ENCODE peak calls at places on chromosomes 16 and 17, in eight cellular contexts. One of them, this sample, is unnamed.
A peak's percentile ranks its signal among the peaks of the same experiment; 100 is the strongest.

GRCh38 chr17:68344701-68345136 is 53.4 kb downstream of the ARSG start:
- DNase-seq in AG04450: no peak
- DNase-seq in body of pancreas: no peak
- DNase-seq in CD8-positive, alpha-beta memory T cell: peak; percentile 58
- DNase-seq in colonic mucosa: no peak
- DNase-seq in hepatocyte: no peak
- DNase-seq in IMR-90: no peak
- DNase-seq in stomach: peak; percentile 28
- DNase-seq in this sample: no peak

GRCh38 chr16:27318399-27319256 is 4.9 kb downstream of the IL4R start:
- DNase-seq in CD8-positive, alpha-beta memory T cell: peak; percentile 48
- DNase-seq in AG04450: no peak
- DNase-seq in colonic mucosa: peak; percentile 47
- DNase-seq in stomach: no peak
- DNase-seq in hepatocyte: peak; percentile 38
- DNase-seq in IMR-90: peak; percentile 48
- DNase-seq in body of pancreas: peak; percentile 62
- DNase-seq in this sample: no peak

GRCh38 chr17:60127068-60128064 is 22.4 kb upstream of the CA4 start:
- DNase-seq in hepatocyte: no peak
- DNase-seq in stomach: no peak
- DNase-seq in CD8-positive, alpha-beta memory T cell: no peak
- DNase-seq in AG04450: no peak
- DNase-seq in colonic mucosa: no peak
- DNase-seq in body of pancreas: no peak
- DNase-seq in IMR-90: no peak
- DNase-seq in this sample: peak; percentile 14

GRCh38 chr17:82231312-82231561 is 2.4 kb downstream of the SLC16A3 start:
- DNase-seq in body of pancreas: no peak
- DNase-seq in stomach: no peak
- DNase-seq in hepatocyte: no peak
- DNase-seq in IMR-90: no peak
- DNase-seq in CD8-positive, alpha-beta memory T cell: no peak
- DNase-seq in colonic mucosa: no peak
- DNase-seq in AG04450: no peak
- DNase-seq in this sample: no peak

GRCh38 chr17:61250335-61250890 is 149.2 kb upstream of the TBX2 start:
- DNase-seq in CD8-positive, alpha-beta memory T cell: no peak
- DNase-seq in hepatocyte: peak; percentile 34
- DNase-seq in IMR-90: peak; percentile 85
- DNase-seq in colonic mucosa: no peak
- DNase-seq in AG04450: no peak
- DNase-seq in body of pancreas: no peak
- DNase-seq in stomach: no peak
- DNase-seq in this sample: no peak

GRCh38 chr16:19696312-19696711 is 21.7 kb downstream of the KNOP1 start:
- DNase-seq in AG04450: peak; percentile 67
- DNase-seq in colonic mucosa: peak; percentile 93
- DNase-seq in IMR-90: peak; percentile 88
- DNase-seq in hepatocyte: peak; percentile 63
- DNase-seq in stomach: peak; percentile 86
- DNase-seq in body of pancreas: peak; percentile 76
- DNase-seq in CD8-positive, alpha-beta memory T cell: peak; percentile 62
- DNase-seq in this sample: no peak

GRCh38 chr17:77058016-77058415 is 82.8 kb upstream of the SEC14L1 start:
- DNase-seq in colonic mucosa: no peak
- DNase-seq in IMR-90: no peak
- DNase-seq in AG04450: no peak
- DNase-seq in stomach: no peak
- DNase-seq in body of pancreas: no peak
- DNase-seq in CD8-positive, alpha-beta memory T cell: no peak
- DNase-seq in hepatocyte: no peak
- DNase-seq in this sample: no peak

GRCh38 chr16:82033006-82033405 is 2.0 kb upstream of the HSD17B2 start:
- DNase-seq in AG04450: no peak
- DNase-seq in hepatocyte: no peak
- DNase-seq in body of pancreas: peak; percentile 28
- DNase-seq in CD8-positive, alpha-beta memory T cell: no peak
- DNase-seq in stomach: peak; percentile 84
- DNase-seq in colonic mucosa: peak; percentile 70
- DNase-seq in IMR-90: no peak
- DNase-seq in this sample: no peak

GRCh38 chr16:88202207-88202745 is 180.5 kb upstream of the ZNF469 start:
- DNase-seq in IMR-90: no peak
- DNase-seq in CD8-positive, alpha-beta memory T cell: no peak
- DNase-seq in colonic mucosa: no peak
- DNase-seq in AG04450: no peak
- DNase-seq in stomach: no peak
- DNase-seq in body of pancreas: no peak
- DNase-seq in hepatocyte: no peak
- DNase-seq in this sample: no peak

DNA sequence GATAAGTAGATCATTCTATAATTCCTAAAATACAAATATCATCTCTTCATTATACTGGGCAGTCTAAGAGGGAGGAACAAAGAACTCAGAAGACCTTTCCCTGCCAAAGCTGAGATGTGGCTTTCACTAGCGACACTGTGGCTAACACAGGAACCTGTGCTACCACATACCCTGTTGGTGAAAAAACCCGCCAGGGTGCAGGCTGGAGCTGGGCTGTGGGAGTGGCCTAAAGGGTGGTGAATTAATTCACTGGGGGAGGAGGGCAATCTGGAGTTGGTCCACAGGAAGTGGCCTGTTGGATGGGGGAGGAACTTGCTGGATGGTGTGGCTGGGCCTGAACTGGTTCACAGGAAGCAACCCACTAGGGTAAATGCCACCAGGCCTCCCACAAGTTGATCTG is 7.4 kb downstream of the ZNF594 start:
- DNase-seq in AG04450: no peak
- DNase-seq in colonic mucosa: no peak
- DNase-seq in CD8-positive, alpha-beta memory T cell: no peak
- DNase-seq in hepatocyte: no peak
- DNase-seq in body of pancreas: no peak
- DNase-seq in stomach: no peak
- DNase-seq in IMR-90: no peak
- DNase-seq in this sample: no peak
- H3K9me3 ChIP-seq in AG04450: peaks cover 78% of the 10 kb centered on the region
- H3K9me3 ChIP-seq in colonic mucosa: peaks cover 37% of the 10 kb centered on the region
- H3K9me3 ChIP-seq in CD8-positive, alpha-beta memory T cell: peaks cover 69% of the 10 kb centered on the region
- H3K9me3 ChIP-seq in hepatocyte: peaks cover 67% of the 10 kb centered on the region
- H3K9me3 ChIP-seq in body of pancreas: peaks cover 9% of the 10 kb centered on the region
- H3K9me3 ChIP-seq in stomach: peaks cover 85% of the 10 kb centered on the region
- H3K9me3 ChIP-seq in IMR-90: peaks cover 75% of the 10 kb centered on the region
- H3K9me3 ChIP-seq in this sample: peaks cover 65% of the 10 kb centered on the region

DNA sequence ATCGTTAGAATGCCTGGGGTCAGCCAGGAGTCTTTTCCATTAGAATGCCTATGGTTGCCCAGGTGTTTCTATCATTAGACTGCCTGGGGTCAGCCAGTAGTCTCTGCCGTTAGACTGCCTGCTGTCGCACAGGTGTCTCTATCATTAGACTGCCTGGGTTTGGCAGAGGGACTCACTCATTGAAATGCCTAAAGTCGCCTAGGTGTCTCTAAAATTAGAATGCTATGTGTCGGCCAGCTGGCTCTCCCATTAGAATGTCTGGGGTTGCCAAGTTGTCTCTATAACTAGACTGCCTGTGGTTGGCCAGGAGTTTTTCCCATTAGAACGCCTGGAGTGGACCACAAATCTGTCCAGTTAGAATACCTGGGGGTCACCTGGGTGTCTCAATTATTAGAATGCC is 2266.5 kb downstream of the TP53TG3F start:
- DNase-seq in body of pancreas: no peak
- DNase-seq in colonic mucosa: no peak
- DNase-seq in stomach: no peak
- DNase-seq in AG04450: no peak
- DNase-seq in IMR-90: no peak
- DNase-seq in CD8-positive, alpha-beta memory T cell: no peak
- DNase-seq in hepatocyte: no peak
- DNase-seq in this sample: no peak
- H3K9me3 ChIP-seq in body of pancreas: no peaks in the 10 kb centered on the region
- H3K9me3 ChIP-seq in colonic mucosa: no peaks in the 10 kb centered on the region
- H3K9me3 ChIP-seq in stomach: peaks cover 57% of the 10 kb centered on the region
- H3K9me3 ChIP-seq in AG04450: peaks cover 43% of the 10 kb centered on the region
- H3K9me3 ChIP-seq in IMR-90: peaks cover 6% of the 10 kb centered on the region
- H3K9me3 ChIP-seq in CD8-positive, alpha-beta memory T cell: peaks cover 9% of the 10 kb centered on the region
- H3K9me3 ChIP-seq in hepatocyte: no peaks in the 10 kb centered on the region
- H3K9me3 ChIP-seq in this sample: no peaks in the 10 kb centered on the region

DNA sequence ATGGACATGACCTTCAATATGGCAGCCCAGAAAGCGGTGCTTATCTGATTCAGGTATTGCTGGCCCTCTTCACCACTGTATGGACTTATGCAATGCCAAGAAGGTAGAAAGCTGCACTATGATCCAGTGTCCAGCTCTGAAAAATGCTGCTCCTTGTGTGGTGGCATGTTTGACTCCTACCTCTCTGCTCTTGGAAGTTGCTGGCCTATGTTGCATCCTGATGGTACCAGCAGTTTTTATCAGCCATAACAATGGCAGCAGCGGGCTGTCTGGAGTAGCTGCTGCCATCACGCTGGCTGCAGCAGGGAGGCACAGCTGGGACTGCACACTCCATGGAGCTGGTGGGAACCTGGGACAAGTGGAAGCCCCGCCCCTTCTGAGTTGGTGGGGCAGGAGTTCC is 53.1 kb upstream of the MED9 start:
- DNase-seq in stomach: no peak
- DNase-seq in colonic mucosa: no peak
- DNase-seq in hepatocyte: no peak
- DNase-seq in AG04450: no peak
- DNase-seq in CD8-positive, alpha-beta memory T cell: no peak
- DNase-seq in body of pancreas: no peak
- DNase-seq in IMR-90: no peak
- DNase-seq in this sample: no peak
- H3K9me3 ChIP-seq in stomach: no peaks in the 10 kb centered on the region
- H3K9me3 ChIP-seq in colonic mucosa: no peaks in the 10 kb centered on the region
- H3K9me3 ChIP-seq in hepatocyte: no peaks in the 10 kb centered on the region
- H3K9me3 ChIP-seq in AG04450: peaks cover 32% of the 10 kb centered on the region
- H3K9me3 ChIP-seq in CD8-positive, alpha-beta memory T cell: no peaks in the 10 kb centered on the region
- H3K9me3 ChIP-seq in body of pancreas: no peaks in the 10 kb centered on the region
- H3K9me3 ChIP-seq in IMR-90: peaks cover 7% of the 10 kb centered on the region
- H3K9me3 ChIP-seq in this sample: no peaks in the 10 kb centered on the region

DNA sequence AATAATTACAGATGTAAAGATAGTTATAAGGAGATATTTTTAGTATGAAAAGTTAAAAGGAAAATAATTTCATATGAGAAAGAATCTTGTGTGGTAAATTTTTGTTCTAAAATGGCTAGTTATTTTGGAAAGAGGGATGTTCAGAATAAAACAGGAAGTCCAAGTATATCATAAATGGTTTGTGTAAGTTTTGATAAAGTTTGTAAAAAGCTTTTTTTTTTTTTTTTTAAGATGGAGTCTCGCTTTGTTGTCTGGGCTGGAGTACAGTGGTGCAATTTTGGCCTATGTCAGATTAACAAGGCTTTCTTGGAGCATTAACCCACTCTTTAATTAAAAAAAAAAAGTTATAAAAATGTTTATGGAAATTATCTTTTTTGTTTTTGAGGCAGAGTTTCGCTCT is 8.2 kb upstream of the CDK10 start:
- DNase-seq in AG04450: no peak
- DNase-seq in stomach: no peak
- DNase-seq in hepatocyte: no peak
- DNase-seq in CD8-positive, alpha-beta memory T cell: no peak
- DNase-seq in colonic mucosa: no peak
- DNase-seq in IMR-90: no peak
- DNase-seq in body of pancreas: no peak
- DNase-seq in this sample: no peak
- H3K9me3 ChIP-seq in AG04450: peaks cover 21% of the 10 kb centered on the region
- H3K9me3 ChIP-seq in stomach: no peaks in the 10 kb centered on the region
- H3K9me3 ChIP-seq in hepatocyte: peaks cover 4% of the 10 kb centered on the region
- H3K9me3 ChIP-seq in CD8-positive, alpha-beta memory T cell: no peaks in the 10 kb centered on the region
- H3K9me3 ChIP-seq in colonic mucosa: no peaks in the 10 kb centered on the region
- H3K9me3 ChIP-seq in IMR-90: peaks cover 9% of the 10 kb centered on the region
- H3K9me3 ChIP-seq in body of pancreas: no peaks in the 10 kb centered on the region
- H3K9me3 ChIP-seq in this sample: peaks cover 14% of the 10 kb centered on the region

GRCh38 chr16:851871-852270 is 51.3 kb upstream of the GNG13 start:
- DNase-seq in hepatocyte: no peak
- DNase-seq in AG04450: no peak
- DNase-seq in colonic mucosa: no peak
- DNase-seq in body of pancreas: no peak
- DNase-seq in IMR-90: no peak
- DNase-seq in stomach: no peak
- DNase-seq in CD8-positive, alpha-beta memory T cell: no peak
- DNase-seq in this sample: no peak

GRCh38 chr16:850668-851067 is 50.1 kb upstream of the GNG13 start:
- DNase-seq in AG04450: no peak
- DNase-seq in stomach: no peak
- DNase-seq in colonic mucosa: no peak
- DNase-seq in IMR-90: no peak
- DNase-seq in hepatocyte: no peak
- DNase-seq in CD8-positive, alpha-beta memory T cell: no peak
- DNase-seq in body of pancreas: no peak
- DNase-seq in this sample: no peak

GRCh38 chr16:853306-853705 is 52.8 kb upstream of the GNG13 start:
- DNase-seq in CD8-positive, alpha-beta memory T cell: no peak
- DNase-seq in body of pancreas: no peak
- DNase-seq in stomach: no peak
- DNase-seq in AG04450: no peak
- DNase-seq in IMR-90: no peak
- DNase-seq in colonic mucosa: no peak
- DNase-seq in hepatocyte: no peak
- DNase-seq in this sample: no peak

GRCh38 chr16:852451-853185 is 52.1 kb upstream of the GNG13 start:
- DNase-seq in hepatocyte: no peak
- DNase-seq in colonic mucosa: no peak
- DNase-seq in AG04450: no peak
- DNase-seq in body of pancreas: no peak
- DNase-seq in stomach: no peak
- DNase-seq in CD8-positive, alpha-beta memory T cell: no peak
- DNase-seq in IMR-90: no peak
- DNase-seq in this sample: no peak

GRCh38 chr16:851209-851810 is 50.8 kb upstream of the GNG13 start:
- DNase-seq in stomach: no peak
- DNase-seq in hepatocyte: no peak
- DNase-seq in CD8-positive, alpha-beta memory T cell: no peak
- DNase-seq in AG04450: no peak
- DNase-seq in body of pancreas: no peak
- DNase-seq in IMR-90: no peak
- DNase-seq in colonic mucosa: no peak
- DNase-seq in this sample: no peak
- H3K9me3 ChIP-seq in stomach: no peaks in the 10 kb centered on the region
- H3K9me3 ChIP-seq in hepatocyte: no peaks in the 10 kb centered on the region
- H3K9me3 ChIP-seq in CD8-positive, alpha-beta memory T cell: no peaks in the 10 kb centered on the region
- H3K9me3 ChIP-seq in AG04450: peaks cover 94% of the 10 kb centered on the region
- H3K9me3 ChIP-seq in body of pancreas: no peaks in the 10 kb centered on the region
- H3K9me3 ChIP-seq in IMR-90: peaks cover 42% of the 10 kb centered on the region
- H3K9me3 ChIP-seq in colonic mucosa: no peaks in the 10 kb centered on the region
- H3K9me3 ChIP-seq in this sample: no peaks in the 10 kb centered on the region

GRCh38 chr16:35747658-35748455 is 2288.4 kb downstream of the TP53TG3F start:
- DNase-seq in stomach: no peak
- DNase-seq in colonic mucosa: no peak
- DNase-seq in IMR-90: no peak
- DNase-seq in hepatocyte: no peak
- DNase-seq in AG04450: no peak
- DNase-seq in body of pancreas: no peak
- DNase-seq in CD8-positive, alpha-beta memory T cell: no peak
- DNase-seq in this sample: no peak
- H3K9me3 ChIP-seq in stomach: peaks cover 64% of the 10 kb centered on the region
- H3K9me3 ChIP-seq in colonic mucosa: no peaks in the 10 kb centered on the region
- H3K9me3 ChIP-seq in IMR-90: peaks cover 46% of the 10 kb centered on the region
- H3K9me3 ChIP-seq in hepatocyte: no peaks in the 10 kb centered on the region
- H3K9me3 ChIP-seq in AG04450: peaks cover 81% of the 10 kb centered on the region
- H3K9me3 ChIP-seq in body of pancreas: no peaks in the 10 kb centered on the region
- H3K9me3 ChIP-seq in CD8-positive, alpha-beta memory T cell: no peaks in the 10 kb centered on the region
- H3K9me3 ChIP-seq in this sample: no peaks in the 10 kb centered on the region